ENCODE peak calls at places on chromosomes 13 and 19, in seven cellular contexts. One of them, this sample, is unnamed.

GRCh38 chr19:13896227-13896626 is 9.7 kb downstream of the BRME1 start:
- DNase-seq in HFFc6: no peak
- DNase-seq in body of pancreas: no peak
- DNase-seq in suprapubic skin: no peak
- DNase-seq in spleen: no peak
- DNase-seq in fibroblast of the aortic adventitia: no peak
- DNase-seq in thoracic aorta: no peak
- DNase-seq in this sample: no peak

GRCh38 chr13:73876323-73876722 is 257.9 kb downstream of the KLF12 start:
- DNase-seq in HFFc6: no peak
- DNase-seq in body of pancreas: no peak
- DNase-seq in suprapubic skin: no peak
- DNase-seq in spleen: no peak
- DNase-seq in fibroblast of the aortic adventitia: peak
- DNase-seq in thoracic aorta: no peak
- DNase-seq in this sample: no peak

GRCh38 chr13:33186851-33187250 is 98.7 kb downstream of the STARD13 start:
- DNase-seq in HFFc6: no peak
- DNase-seq in body of pancreas: no peak
- DNase-seq in suprapubic skin: no peak
- DNase-seq in spleen: no peak
- DNase-seq in fibroblast of the aortic adventitia: no peak
- DNase-seq in thoracic aorta: no peak
- DNase-seq in this sample: no peak

GRCh38 chr19:55526216-55527196 is 10.4 kb downstream of the SBK2 start:
- DNase-seq in HFFc6: peak
- DNase-seq in body of pancreas: peak
- DNase-seq in suprapubic skin: no peak
- DNase-seq in spleen: no peak
- DNase-seq in fibroblast of the aortic adventitia: peak
- DNase-seq in thoracic aorta: no peak
- DNase-seq in this sample: no peak

GRCh38 chr19:43780706-43781525 is at the start of gene KCNN4:
- DNase-seq in HFFc6: peak
- DNase-seq in body of pancreas: no peak
- DNase-seq in suprapubic skin: no peak
- DNase-seq in spleen: peak
- DNase-seq in fibroblast of the aortic adventitia: peak
- DNase-seq in thoracic aorta: no peak
- DNase-seq in this sample: no peak

GRCh38 chr13:111575276-111575675 is 254.8 kb downstream of the TEX29 start:
- DNase-seq in HFFc6: no peak
- DNase-seq in body of pancreas: no peak
- DNase-seq in suprapubic skin: no peak
- DNase-seq in spleen: peak
- DNase-seq in fibroblast of the aortic adventitia: no peak
- DNase-seq in thoracic aorta: no peak
- DNase-seq in this sample: no peak

GRCh38 chr13:100210966-100211710 is 122.2 kb downstream of the PCCA start:
- DNase-seq in HFFc6: peak
- DNase-seq in body of pancreas: no peak
- DNase-seq in suprapubic skin: no peak
- DNase-seq in spleen: no peak
- DNase-seq in fibroblast of the aortic adventitia: peak
- DNase-seq in thoracic aorta: no peak
- DNase-seq in this sample: no peak

GRCh38 chr19:32178401-32178800 is 167.0 kb upstream of the ZNF507 start:
- DNase-seq in HFFc6: no peak
- DNase-seq in body of pancreas: no peak
- DNase-seq in suprapubic skin: no peak
- DNase-seq in spleen: no peak
- DNase-seq in fibroblast of the aortic adventitia: no peak
- DNase-seq in thoracic aorta: no peak
- DNase-seq in this sample: no peak

GRCh38 chr13:57286511-57287098 is 119.6 kb downstream of the PRR20E start:
- DNase-seq in HFFc6: no peak
- DNase-seq in body of pancreas: no peak
- DNase-seq in suprapubic skin: peak
- DNase-seq in spleen: peak
- DNase-seq in fibroblast of the aortic adventitia: no peak
- DNase-seq in thoracic aorta: no peak
- DNase-seq in this sample: no peak

GRCh38 chr13:45781553-45782326 is 69.8 kb downstream of the SIAH3 start:
- DNase-seq in HFFc6: no peak
- DNase-seq in body of pancreas: peak
- DNase-seq in suprapubic skin: no peak
- DNase-seq in spleen: no peak
- DNase-seq in fibroblast of the aortic adventitia: peak
- DNase-seq in thoracic aorta: peak
- DNase-seq in this sample: no peak

GRCh38 chr13:33616130-33616529 is 201.8 kb upstream of the RFC3 start:
- DNase-seq in HFFc6: no peak
- DNase-seq in body of pancreas: no peak
- DNase-seq in suprapubic skin: no peak
- DNase-seq in spleen: no peak
- DNase-seq in fibroblast of the aortic adventitia: no peak
- DNase-seq in thoracic aorta: no peak
- DNase-seq in this sample: no peak

GRCh38 chr13:91346848-91347211 is 657 bp upstream of the MIR17HG start:
- DNase-seq in HFFc6: no peak
- DNase-seq in body of pancreas: peak
- DNase-seq in suprapubic skin: no peak
- DNase-seq in spleen: peak
- DNase-seq in fibroblast of the aortic adventitia: no peak
- DNase-seq in thoracic aorta: no peak
- DNase-seq in this sample: peak

GRCh38 chr13:37202264-37202663 is 96.8 kb upstream of the CSNK1A1L start:
- DNase-seq in HFFc6: peak
- DNase-seq in body of pancreas: no peak
- DNase-seq in suprapubic skin: no peak
- DNase-seq in spleen: no peak
- DNase-seq in fibroblast of the aortic adventitia: no peak
- DNase-seq in thoracic aorta: no peak
- DNase-seq in this sample: no peak

GRCh38 chr13:100458673-100459072 is 129.9 kb downstream of the GGACT start:
- DNase-seq in HFFc6: no peak
- DNase-seq in body of pancreas: no peak
- DNase-seq in suprapubic skin: no peak
- DNase-seq in spleen: no peak
- DNase-seq in fibroblast of the aortic adventitia: no peak
- DNase-seq in thoracic aorta: no peak
- DNase-seq in this sample: no peak

GRCh38 chr13:49240017-49240416 is 7.7 kb upstream of the CDADC1 start:
- DNase-seq in HFFc6: peak
- DNase-seq in body of pancreas: no peak
- DNase-seq in suprapubic skin: no peak
- DNase-seq in spleen: no peak
- DNase-seq in fibroblast of the aortic adventitia: peak
- DNase-seq in thoracic aorta: no peak
- DNase-seq in this sample: no peak

GRCh38 chr13:44903596-44903995 is 85.7 kb downstream of the NUFIP1 start:
- DNase-seq in HFFc6: peak
- DNase-seq in body of pancreas: peak
- DNase-seq in suprapubic skin: peak
- DNase-seq in spleen: no peak
- DNase-seq in fibroblast of the aortic adventitia: peak
- DNase-seq in thoracic aorta: peak
- DNase-seq in this sample: no peak

GRCh38 chr19:40718774-40719391 is 2.0 kb downstream of the ITPKC start:
- DNase-seq in HFFc6: peak
- DNase-seq in body of pancreas: peak
- DNase-seq in suprapubic skin: peak
- DNase-seq in spleen: peak
- DNase-seq in fibroblast of the aortic adventitia: peak
- DNase-seq in thoracic aorta: no peak
- DNase-seq in this sample: no peak

GRCh38 chr19:8663920-8664670 is 33.7 kb downstream of the NFILZ start:
- DNase-seq in HFFc6: no peak
- DNase-seq in body of pancreas: no peak
- DNase-seq in suprapubic skin: no peak
- DNase-seq in spleen: no peak
- DNase-seq in fibroblast of the aortic adventitia: no peak
- DNase-seq in thoracic aorta: no peak
- DNase-seq in this sample: no peak

GRCh38 chr19:45764947-45765346 is 4.1 kb downstream of the SIX5 start:
- DNase-seq in HFFc6: no peak
- DNase-seq in body of pancreas: no peak
- DNase-seq in suprapubic skin: no peak
- DNase-seq in spleen: no peak
- DNase-seq in fibroblast of the aortic adventitia: no peak
- DNase-seq in thoracic aorta: no peak
- DNase-seq in this sample: no peak

GRCh38 chr13:73162912-73163911 is 104.4 kb downstream of the KLF5 start:
- DNase-seq in HFFc6: no peak
- DNase-seq in body of pancreas: no peak
- DNase-seq in suprapubic skin: no peak
- DNase-seq in spleen: no peak
- DNase-seq in fibroblast of the aortic adventitia: no peak
- DNase-seq in thoracic aorta: no peak
- DNase-seq in this sample: no peak

GRCh38 chr19:15251749-15252397 is 19.6 kb upstream of the EPHX3 start:
- DNase-seq in HFFc6: peak
- DNase-seq in body of pancreas: peak
- DNase-seq in suprapubic skin: peak
- DNase-seq in spleen: no peak
- DNase-seq in fibroblast of the aortic adventitia: peak
- DNase-seq in thoracic aorta: peak
- DNase-seq in this sample: peak

GRCh38 chr19:40805258-40805868 is 6.4 kb downstream of the EGLN2 start:
- DNase-seq in HFFc6: no peak
- DNase-seq in body of pancreas: peak
- DNase-seq in suprapubic skin: no peak
- DNase-seq in spleen: no peak
- DNase-seq in fibroblast of the aortic adventitia: no peak
- DNase-seq in thoracic aorta: no peak
- DNase-seq in this sample: no peak

GRCh38 chr19:40614595-40615411 is 13.6 kb downstream of the LTBP4 start:
- DNase-seq in HFFc6: peak
- DNase-seq in body of pancreas: no peak
- DNase-seq in suprapubic skin: peak
- DNase-seq in spleen: peak
- DNase-seq in fibroblast of the aortic adventitia: peak
- DNase-seq in thoracic aorta: no peak
- DNase-seq in this sample: peak

GRCh38 chr13:45941261-45941660 is 89.7 kb upstream of the SIAH3 start:
- DNase-seq in HFFc6: no peak
- DNase-seq in body of pancreas: no peak
- DNase-seq in suprapubic skin: no peak
- DNase-seq in spleen: no peak
- DNase-seq in fibroblast of the aortic adventitia: no peak
- DNase-seq in thoracic aorta: no peak
- DNase-seq in this sample: no peak

GRCh38 chr19:28358604-28359003 is 854.3 kb downstream of the UQCRFS1 start:
- DNase-seq in HFFc6: no peak
- DNase-seq in body of pancreas: no peak
- DNase-seq in suprapubic skin: no peak
- DNase-seq in spleen: no peak
- DNase-seq in fibroblast of the aortic adventitia: no peak
- DNase-seq in thoracic aorta: no peak
- DNase-seq in this sample: no peak

GRCh38 chr13:38866649-38867048 is 124.0 kb downstream of the STOML3 start:
- DNase-seq in HFFc6: no peak
- DNase-seq in body of pancreas: no peak
- DNase-seq in suprapubic skin: no peak
- DNase-seq in spleen: no peak
- DNase-seq in fibroblast of the aortic adventitia: no peak
- DNase-seq in thoracic aorta: no peak
- DNase-seq in this sample: no peak
- TF ChIP-seq CTCF in HFFc6: no peak
- TF ChIP-seq CTCF in body of pancreas: no peak
- TF ChIP-seq CTCF in suprapubic skin: no peak
- TF ChIP-seq CTCF in spleen: no peak
- TF ChIP-seq CTCF in fibroblast of the aortic adventitia: no peak
- TF ChIP-seq CTCF in thoracic aorta: no peak
- TF ChIP-seq CTCF in this sample: no peak

GRCh38 chr13:30792257-30793000 is 57.1 kb downstream of the ALOX5AP start:
- DNase-seq in HFFc6: peak
- DNase-seq in body of pancreas: peak
- DNase-seq in suprapubic skin: no peak
- DNase-seq in spleen: peak
- DNase-seq in fibroblast of the aortic adventitia: peak
- DNase-seq in thoracic aorta: peak
- DNase-seq in this sample: no peak
- TF ChIP-seq CTCF in HFFc6: peak
- TF ChIP-seq CTCF in body of pancreas: peak
- TF ChIP-seq CTCF in suprapubic skin: no peak
- TF ChIP-seq CTCF in spleen: peak
- TF ChIP-seq CTCF in fibroblast of the aortic adventitia: peak
- TF ChIP-seq CTCF in thoracic aorta: peak
- TF ChIP-seq CTCF in this sample: no peak

GRCh38 chr19:10861118-10861651 is 10.2 kb upstream of the CARM1 start:
- DNase-seq in HFFc6: no peak
- DNase-seq in body of pancreas: peak
- DNase-seq in suprapubic skin: no peak
- DNase-seq in spleen: no peak
- DNase-seq in fibroblast of the aortic adventitia: no peak
- DNase-seq in thoracic aorta: no peak
- DNase-seq in this sample: no peak
- TF ChIP-seq CTCF in HFFc6: peak
- TF ChIP-seq CTCF in body of pancreas: no peak
- TF ChIP-seq CTCF in suprapubic skin: no peak
- TF ChIP-seq CTCF in spleen: peak
- TF ChIP-seq CTCF in fibroblast of the aortic adventitia: peak
- TF ChIP-seq CTCF in thoracic aorta: peak
- TF ChIP-seq CTCF in this sample: peak

GRCh38 chr13:95221991-95222732 is 79.1 kb downstream of the ABCC4 start:
- DNase-seq in HFFc6: no peak
- DNase-seq in body of pancreas: no peak
- DNase-seq in suprapubic skin: no peak
- DNase-seq in spleen: no peak
- DNase-seq in fibroblast of the aortic adventitia: no peak
- DNase-seq in thoracic aorta: no peak
- DNase-seq in this sample: no peak

GRCh38 chr13:95226051-95226450 is 75.2 kb downstream of the ABCC4 start:
- DNase-seq in HFFc6: no peak
- DNase-seq in body of pancreas: no peak
- DNase-seq in suprapubic skin: no peak
- DNase-seq in spleen: no peak
- DNase-seq in fibroblast of the aortic adventitia: no peak
- DNase-seq in thoracic aorta: no peak
- DNase-seq in this sample: no peak

GRCh38 chr13:95224064-95224463 is 77.2 kb downstream of the ABCC4 start:
- DNase-seq in HFFc6: no peak
- DNase-seq in body of pancreas: no peak
- DNase-seq in suprapubic skin: no peak
- DNase-seq in spleen: no peak
- DNase-seq in fibroblast of the aortic adventitia: no peak
- DNase-seq in thoracic aorta: no peak
- DNase-seq in this sample: no peak

GRCh38 chr13:95226476-95226875 is 74.8 kb downstream of the ABCC4 start:
- DNase-seq in HFFc6: no peak
- DNase-seq in body of pancreas: no peak
- DNase-seq in suprapubic skin: no peak
- DNase-seq in spleen: no peak
- DNase-seq in fibroblast of the aortic adventitia: no peak
- DNase-seq in thoracic aorta: no peak
- DNase-seq in this sample: no peak

GRCh38 chr13:95222733-95223018 is 78.6 kb downstream of the ABCC4 start:
- DNase-seq in HFFc6: no peak
- DNase-seq in body of pancreas: no peak
- DNase-seq in suprapubic skin: no peak
- DNase-seq in spleen: no peak
- DNase-seq in fibroblast of the aortic adventitia: no peak
- DNase-seq in thoracic aorta: no peak
- DNase-seq in this sample: no peak
- TF ChIP-seq CTCF in HFFc6: no peak
- TF ChIP-seq CTCF in body of pancreas: no peak
- TF ChIP-seq CTCF in suprapubic skin: no peak
- TF ChIP-seq CTCF in spleen: no peak
- TF ChIP-seq CTCF in fibroblast of the aortic adventitia: no peak
- TF ChIP-seq CTCF in thoracic aorta: no peak
- TF ChIP-seq CTCF in this sample: no peak

This sample was measured in mesothelial cell of epicardium.